ENCODE peak calls at places on chromosomes 7 and 10, in seven cellular contexts. V is astrocyte of the spinal cord, C is Panc1, B is hepatocyte, H is mucosa of descending colon, O is psoas muscle, G is breast epithelium. K is an unnamed sample.
A peak's percentile ranks its signal among the peaks of the same experiment; 100 is the strongest.

GRCh38 chr10:73742454-73742734 is 1.8 kb upstream of the SEC24C start:
- DNase-seq in V (no peak), G (no peak), H (no peak), O (no peak), B (no peak), C (no peak), K (no peak)

GRCh38 chr10:72470670-72471069 is 116.0 kb upstream of the DNAJB12 start:
- DNase-seq in H (no peak), C (no peak), G (no peak), B (no peak), V (no peak), O (no peak), K (no peak)

GRCh38 chr7:155815332-155816191 is 3.3 kb upstream of the SHH start:
- DNase-seq in V (peak; percentile 33), O (no peak), C (no peak), H (peak; percentile 73), B (peak; percentile 86), G (no peak), K (peak; percentile 49)

GRCh38 chr7:158494162-158494586 is 93.4 kb downstream of the PTPRN2 start:
- DNase-seq in V (no peak), G (no peak), C (no peak), H (no peak), O (no peak), B (no peak), K (no peak)

GRCh38 chr10:88236121-88236743 is 346.9 kb downstream of the RNLS start:
- DNase-seq in G (no peak), O (no peak), V (no peak), H (no peak), B (no peak), C (no peak), K (no peak)

GRCh38 chr7:24456526-24457214 is 116.6 kb upstream of the PALS2 start:
- DNase-seq in C (no peak), V (no peak), H (no peak), O (no peak), G (no peak), B (peak; percentile 39), K (no peak)

GRCh38 chr7:39353615-39354376 is 212.4 kb upstream of the YAE1 start:
- DNase-seq in G (no peak), V (peak; percentile 59), H (peak; percentile 51), C (no peak), O (no peak), B (peak; percentile 45), K (no peak)

GRCh38 chr10:129807211-129807610 is 156.9 kb downstream of the EBF3 start:
- DNase-seq in C (no peak), H (no peak), V (no peak), O (no peak), B (no peak), G (no peak), K (no peak)

GRCh38 chr7:47336178-47337020 is 245.5 kb downstream of the TNS3 start:
- DNase-seq in V (no peak), B (no peak), H (no peak), O (peak; percentile 58), C (no peak), G (peak; percentile 48), K (no peak)

GRCh38 chr7:43179393-43179792 is 66.9 kb downstream of the HECW1 start:
- DNase-seq in C (no peak), V (no peak), H (no peak), G (no peak), B (no peak), O (no peak), K (no peak)

GRCh38 chr7:153188161-153188560 is 428.6 kb downstream of the ACTR3B start:
- DNase-seq in V (no peak), O (no peak), H (no peak), B (no peak), C (no peak), G (no peak), K (no peak)

GRCh38 chr7:121083790-121084251 is 95.3 kb downstream of the CPED1 start:
- DNase-seq in B (no peak), G (no peak), H (no peak), V (peak; percentile 55), O (no peak), C (no peak), K (no peak)

GRCh38 chr10:91521444-91521843 is 111.3 kb downstream of the HECTD2 start:
- DNase-seq in B (no peak), G (no peak), C (no peak), V (no peak), H (no peak), O (no peak), K (no peak)

GRCh38 chr7:157339777-157340677 is 3.2 kb downstream of the DNAJB6 start:
- DNase-seq in O (peak; percentile 67), H (no peak), G (peak; percentile 67), V (peak; percentile 81), C (peak; percentile 85), B (peak; percentile 69), K (peak; percentile 66)

GRCh38 chr10:108709927-108710722 is 1213.2 kb downstream of the XPNPEP1 start:
- DNase-seq in O (no peak), G (no peak), H (no peak), B (peak; percentile 10), C (no peak), V (no peak), K (no peak)

GRCh38 chr7:104272767-104273384 is 55.5 kb upstream of the LHFPL3 start:
- DNase-seq in G (no peak), B (peak; percentile 29), H (no peak), V (peak; percentile 49), C (no peak), O (no peak), K (no peak)

GRCh38 chr10:70477661-70478162 is 855 bp upstream of the PALD1 start:
- DNase-seq in H (peak; percentile 72), B (peak; percentile 58), V (no peak), G (no peak), O (peak; percentile 44), C (no peak), K (peak; percentile 63)

GRCh38 chr10:31103096-31103495 is 71.4 kb upstream of the ZNF438 start:
- DNase-seq in G (no peak), V (peak; percentile 19), O (no peak), H (no peak), C (no peak), B (no peak), K (no peak)

GRCh38 chr10:79052311-79053080 is 16.3 kb upstream of the ZMIZ1 start:
- DNase-seq in B (peak; percentile 60), G (peak; percentile 43), C (no peak), V (no peak), H (peak; percentile 49), O (peak; percentile 9), K (peak; percentile 27)

GRCh38 chr10:75475470-75476182 is 44.2 kb downstream of the LRMDA start:
- DNase-seq in B (no peak), C (no peak), H (no peak), V (peak; percentile 49), O (no peak), G (no peak), K (no peak)

GRCh38 chr7:86920154-86920553 is 139.3 kb downstream of the ELAPOR2 start:
- DNase-seq in H (no peak), G (no peak), C (no peak), V (no peak), O (no peak), B (no peak), K (no peak)

GRCh38 chr10:60446855-60447254 is 57.2 kb upstream of the ANK3 start:
- DNase-seq in V (no peak), C (no peak), G (no peak), O (no peak), H (no peak), B (no peak), K (peak; percentile 53)

GRCh38 chr10:60446070-60446833 is 56.6 kb upstream of the ANK3 start:
- DNase-seq in V (no peak), G (no peak), H (no peak), C (no peak), O (no peak), B (no peak), K (no peak)

GRCh38 chr10:60444494-60445064 is 54.9 kb upstream of the ANK3 start:
- DNase-seq in G (no peak), B (no peak), C (no peak), O (no peak), H (no peak), V (peak; percentile 73), K (no peak)

GRCh38 chr10:60450291-60450690 is 60.6 kb upstream of the ANK3 start:
- DNase-seq in G (no peak), H (no peak), O (no peak), V (no peak), C (no peak), B (no peak), K (no peak)

GRCh38 chr10:60448246-60448645 is 58.6 kb upstream of the ANK3 start:
- DNase-seq in V (no peak), H (no peak), B (no peak), C (no peak), G (no peak), O (no peak), K (no peak)
- TF ChIP-seq CTCF in V (no peak), H (no peak), B (no peak), C (no peak), G (no peak), O (no peak), K (no peak)

DNA sequence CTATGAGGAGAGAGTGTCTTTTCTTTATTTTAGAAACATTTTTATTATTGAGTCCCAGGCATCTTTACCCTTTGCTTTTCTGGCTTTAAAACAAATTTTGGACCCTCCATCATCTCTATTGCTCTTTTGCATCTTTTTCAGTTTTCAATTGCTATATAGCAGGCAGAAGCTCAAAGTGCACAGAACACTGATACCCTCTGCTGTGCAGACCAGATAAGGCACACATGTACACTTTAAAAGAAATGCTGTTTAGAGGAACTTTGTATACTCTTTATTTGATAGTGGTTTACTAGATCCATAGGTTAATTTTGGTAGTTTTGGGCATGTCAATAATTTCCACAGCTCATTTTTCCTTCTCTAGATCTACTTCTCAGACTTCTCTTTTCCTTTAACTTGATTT is 324.2 kb downstream of the SH2D4B start:
- DNase-seq in H (no peak), V (no peak), B (peak; percentile 11), C (no peak), O (no peak), G (no peak), K (no peak)
- TF ChIP-seq CTCF in H (no peak), V (no peak), B (peak; percentile 43), C (no peak), O (no peak), G (no peak), K (no peak)

DNA sequence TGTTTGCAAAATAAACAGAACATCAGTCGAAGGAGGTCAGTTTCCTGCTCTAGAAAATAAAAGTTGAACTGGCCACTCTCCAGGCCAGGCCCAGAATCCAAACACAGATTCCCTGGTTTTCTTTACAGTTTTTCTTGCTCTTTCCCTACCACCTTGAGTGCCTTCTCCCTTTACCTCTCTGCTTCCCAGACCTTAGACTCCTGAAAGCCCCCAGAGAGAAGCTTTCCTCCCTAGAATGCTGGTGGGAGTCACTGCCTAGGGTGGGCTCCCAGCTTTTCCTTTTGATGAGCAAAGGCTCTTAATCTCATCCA is 6.1 kb downstream of the DNTT start:
- DNase-seq in B (no peak), G (no peak), V (no peak), H (no peak), C (no peak), O (no peak), K (no peak)
- TF ChIP-seq CTCF in B (no peak), G (no peak), V (no peak), H (no peak), C (no peak), O (no peak), K (no peak)

DNA sequence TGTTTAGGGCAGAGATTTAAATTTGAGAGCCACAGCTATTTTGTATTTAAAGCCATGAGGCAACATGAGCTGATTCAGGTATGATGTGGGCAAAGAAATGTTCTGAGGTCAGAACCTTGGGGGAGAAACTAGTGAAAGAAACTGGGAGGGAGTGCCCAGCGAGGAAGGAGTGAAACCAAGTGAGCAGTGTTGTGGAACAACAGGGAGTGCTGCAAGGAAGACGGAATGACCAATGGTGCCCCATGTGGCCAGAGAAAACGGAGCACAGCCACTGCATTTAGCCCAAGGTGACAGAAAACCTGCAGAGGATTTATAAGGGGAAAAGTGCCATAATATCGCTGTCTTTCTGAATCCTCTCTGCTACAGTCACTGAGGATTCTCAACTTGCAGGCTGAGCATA is 777.2 kb downstream of the CCSER2 start:
- DNase-seq in B (peak; percentile 23), C (no peak), V (no peak), G (no peak), H (no peak), O (no peak), K (no peak)
- TF ChIP-seq CTCF in B (peak; percentile 27), C (peak; percentile 43), V (no peak), G (no peak), H (no peak), O (no peak), K (no peak)